ENCODE peak calls at places on chromosomes 7 and 10, in four cellular contexts. J is NCI-H1436, O is NCI-H82, U is fibroblast of gingiva. C is an unnamed sample.

GRCh38 chr10:18229839-18230238 is 89.6 kb downstream of the CACNB2 start:
- DNase-seq in J (no peak), O (no peak), U (peak), C (no peak)

GRCh38 chr10:4344544-4344994 is 481.4 kb upstream of the AKR1E2 start:
- DNase-seq in J (no peak), O (no peak), U (peak), C (no peak)

GRCh38 chr7:23334482-23335056 is 35.4 kb downstream of the MALSU1 start:
- DNase-seq in J (no peak), O (no peak), U (peak), C (no peak)

GRCh38 chr7:55365103-55365679 is at the start of gene LANCL2:
- DNase-seq in J (peak), O (peak), U (peak), C (peak)

GRCh38 chr7:84245831-84246230 is 51.2 kb upstream of the SEMA3A start:
- DNase-seq in J (no peak), O (no peak), U (no peak), C (no peak)

GRCh38 chr10:44571701-44572100 is 186.8 kb upstream of the CXCL12 start:
- DNase-seq in J (no peak), O (no peak), U (no peak), C (no peak)

GRCh38 chr7:132362059-132362458 is 214.2 kb downstream of the PLXNA4 start:
- DNase-seq in J (no peak), O (no peak), U (no peak), C (no peak)

GRCh38 chr10:31940839-31941653 is 12.4 kb upstream of the ARHGAP12 start:
- DNase-seq in J (peak), O (no peak), U (peak), C (no peak)

GRCh38 chr7:131745645-131746248 is 189.3 kb upstream of the PODXL start:
- DNase-seq in J (no peak), O (no peak), U (no peak), C (no peak)

GRCh38 chr10:2076528-2076927 is 339.2 kb upstream of the ADARB2 start:
- DNase-seq in J (no peak), O (no peak), U (no peak), C (no peak)

GRCh38 chr10:60427148-60427547 is 37.5 kb upstream of the ANK3 start:
- DNase-seq in J (no peak), O (no peak), U (no peak), C (no peak)

GRCh38 chr10:15201589-15202300 is 33.3 kb upstream of the NMT2 start:
- DNase-seq in J (no peak), O (no peak), U (peak), C (no peak)

GRCh38 chr10:35400600-35401268 is 64.4 kb downstream of the CCNY start:
- DNase-seq in J (no peak), O (no peak), U (peak), C (no peak)

GRCh38 chr10:88154596-88155250 is 291.3 kb downstream of the PTEN start:
- DNase-seq in J (no peak), O (no peak), U (peak), C (no peak)

GRCh38 chr7:73707045-73707631 is 12.3 kb downstream of the STX1A start:
- DNase-seq in J (peak), O (peak), U (no peak), C (peak)

GRCh38 chr10:87622290-87623004 is 37.2 kb upstream of the PAPSS2 start:
- DNase-seq in J (no peak), O (peak), U (no peak), C (peak)

GRCh38 chr10:2011106-2011716 is 273.9 kb upstream of the ADARB2 start:
- DNase-seq in J (no peak), O (no peak), U (no peak), C (no peak)

GRCh38 chr7:81846398-81846797 is 76.6 kb upstream of the HGF start:
- DNase-seq in J (no peak), O (peak), U (peak), C (no peak)

GRCh38 chr10:84135836-84136235 is 3.5 kb upstream of the GHITM start:
- DNase-seq in J (no peak), O (no peak), U (no peak), C (no peak)

GRCh38 chr10:122139226-122139625 is 131.9 kb upstream of the BTBD16 start:
- DNase-seq in J (no peak), O (no peak), U (no peak), C (no peak)

GRCh38 chr7:155457544-155458316 is at the start of gene EN2:
- DNase-seq in J (no peak), O (peak), U (no peak), C (peak)

GRCh38 chr10:75062191-75062849 is 49.1 kb upstream of the SAMD8 start:
- DNase-seq in J (no peak), O (peak), U (peak), C (peak)

C was measured in WERI-Rb-1.